ENCODE peak calls at places on chromosomes 2 and 18, in five cellular contexts. H is astrocyte of the spinal cord; R is LoVo; N is WERI-Rb-1; S is activated naive CD4-positive, alpha-beta T cell treated with Interleukin-2 at 50 U/mL for 16 hours. F is an unnamed sample.

GRCh38 chr2:230418341-230419016 is 2.5 kb downstream of the SP100 start:
- DNase-seq in H (peak; percentile 75), R (no peak), N (no peak), S (no peak), F (no peak)

GRCh38 chr2:20444993-20445910 is 1.6 kb upstream of the RHOB start:
- DNase-seq in H (no peak), R (no peak), N (peak; percentile 20), S (no peak), F (no peak)

GRCh38 chr2:24333019-24333540 is 27.3 kb downstream of the ITSN2 start:
- DNase-seq in H (no peak), R (no peak), N (no peak), S (no peak), F (no peak)

GRCh38 chr18:2985628-2986027 is 27.3 kb downstream of the LPIN2 start:
- DNase-seq in H (peak; percentile 63), R (peak; percentile 45), N (no peak), S (no peak), F (no peak)

GRCh38 chr2:179675435-179675834 is 186.0 kb downstream of the ZNF385B start:
- DNase-seq in H (no peak), R (no peak), N (no peak), S (no peak), F (no peak)

GRCh38 chr2:161722547-161723503 is 98.6 kb downstream of the SLC4A10 start:
- DNase-seq in H (no peak), R (no peak), N (no peak), S (no peak), F (no peak)

GRCh38 chr2:105521176-105521575 is 122.3 kb upstream of the FHL2 start:
- DNase-seq in H (peak; percentile 44), R (peak; percentile 49), N (no peak), S (no peak), F (no peak)

GRCh38 chr2:11044201-11044600 is 111.1 kb upstream of the SLC66A3 start:
- DNase-seq in H (no peak), R (no peak), N (no peak), S (no peak), F (no peak)

GRCh38 chr18:55136864-55137263 is 177.6 kb upstream of the CCDC68 start:
- DNase-seq in H (peak; percentile 66), R (no peak), N (no peak), S (no peak), F (no peak)

GRCh38 chr2:30784682-30785081 is 22.6 kb downstream of the CAPN13 start:
- DNase-seq in H (no peak), R (no peak), N (no peak), S (no peak), F (no peak)

GRCh38 chr2:212193066-212193465 is 345.5 kb downstream of the ERBB4 start:
- DNase-seq in H (no peak), R (no peak), N (no peak), S (no peak), F (no peak)

GRCh38 chr2:112646791-112647720 is 1.3 kb downstream of the SLC20A1 start:
- DNase-seq in H (no peak), R (no peak), N (no peak), S (no peak), F (no peak)

GRCh38 chr18:26089247-26090129 is 925 bp downstream of the SS18 start:
- DNase-seq in H (peak; percentile 46), R (peak; percentile 14), N (no peak), S (no peak), F (no peak)

GRCh38 chr2:23286765-23287155 is 98.2 kb upstream of the KLHL29 start:
- DNase-seq in H (peak; percentile 42), R (no peak), N (no peak), S (no peak), F (no peak)

GRCh38 chr18:78984941-78985784 is 5.5 kb downstream of the SALL3 start:
- DNase-seq in H (peak; percentile 46), R (peak; percentile 3), N (peak; percentile 90), S (no peak), F (peak; percentile 8)

GRCh38 chr2:189409136-189409535 is 32.1 kb upstream of the WDR75 start:
- DNase-seq in H (no peak), R (no peak), N (no peak), S (no peak), F (no peak)

GRCh38 chr2:32711219-32711618 is 83.4 kb downstream of the TTC27 start:
- DNase-seq in H (peak; percentile 82), R (no peak), N (no peak), S (no peak), F (no peak)

GRCh38 chr2:48174503-48174902 is 268.2 kb upstream of the FBXO11 start:
- DNase-seq in H (no peak), R (no peak), N (no peak), S (no peak), F (no peak)

GRCh38 chr2:165699931-165700330 is 94.1 kb downstream of the GALNT3 start:
- DNase-seq in H (no peak), R (no peak), N (no peak), S (no peak), F (no peak)

GRCh38 chr2:159202568-159203071 is 83.9 kb downstream of the WDSUB1 start:
- DNase-seq in H (peak; percentile 99), R (no peak), N (no peak), S (no peak), F (no peak)

GRCh38 chr2:45857848-45858520 is 206.5 kb downstream of the PRKCE start:
- DNase-seq in H (no peak), R (no peak), N (no peak), S (no peak), F (no peak)

GRCh38 chr2:212547716-212548458 is 9.3 kb upstream of the ERBB4 start:
- DNase-seq in H (no peak), R (no peak), N (no peak), S (no peak), F (no peak)

GRCh38 chr2:200627110-200627770 is 41.4 kb downstream of the AOX1 start:
- DNase-seq in H (no peak), R (no peak), N (no peak), S (no peak), F (no peak)

GRCh38 chr18:37962316-37962966 is 396.8 kb upstream of the CELF4 start:
- DNase-seq in H (no peak), R (no peak), N (peak; percentile 92), S (no peak), F (no peak)

GRCh38 chr18:37630326-37630725 is 64.7 kb upstream of the CELF4 start:
- DNase-seq in H (no peak), R (no peak), N (no peak), S (no peak), F (no peak)